ENCODE peak calls at places on chromosomes 11 and 22, in eight cellular contexts. Q, X, F, B, I, Z, M and U are unnamed samples.

GRCh38 chr11:65423516-65424199 is 1.1 kb downstream of the NEAT1 start:
- DNase-seq in B (no peak), I (peak), X (peak), Z (no peak), F (peak), M (no peak), Q (no peak), U (no peak)

GRCh38 chr11:44628730-44629361 is 63.4 kb downstream of the CD82 start:
- DNase-seq in F (no peak), B (no peak), X (no peak), I (no peak), Z (peak), M (no peak), Q (no peak), U (no peak)

GRCh38 chr22:48750826-48751440 is 1076.7 kb downstream of the BRD1 start:
- DNase-seq in Q (no peak), I (no peak), M (no peak), F (no peak), B (no peak), Z (no peak), X (no peak), U (no peak)

GRCh38 chr11:121536116-121536515 is 83.3 kb upstream of the SORL1-AS1 start:
- DNase-seq in I (no peak), Q (no peak), Z (no peak), X (no peak), F (no peak), B (no peak), M (no peak), U (no peak)

GRCh38 chr11:106988151-106988806 is 30.0 kb downstream of the GUCY1A2 start:
- DNase-seq in X (no peak), B (no peak), Z (no peak), Q (no peak), I (no peak), M (no peak), F (no peak), U (no peak)

GRCh38 chr11:115298613-115299012 is 205.6 kb downstream of the CADM1 start:
- DNase-seq in B (no peak), I (no peak), X (no peak), M (no peak), Q (no peak), F (no peak), Z (no peak), U (no peak)

GRCh38 chr22:42431401-42432019 is 693 bp downstream of the NFAM1 start:
- DNase-seq in Q (no peak), B (no peak), X (no peak), I (no peak), Z (no peak), M (no peak), F (no peak), U (no peak)

GRCh38 chr22:29359469-29359868 is 28.9 kb downstream of the AP1B1 start:
- DNase-seq in Q (no peak), X (no peak), I (peak), M (peak), B (no peak), F (peak), Z (peak), U (peak)

GRCh38 chr11:82225930-82226329 is 507.7 kb downstream of the FAM181B start:
- DNase-seq in Q (no peak), X (no peak), M (no peak), F (no peak), B (no peak), I (no peak), Z (no peak), U (peak)

GRCh38 chr11:1827095-1827797 is 7.5 kb upstream of the SYT8 start:
- DNase-seq in X (peak), Z (peak), B (peak), M (no peak), Q (peak), F (peak), I (peak), U (no peak)

GRCh38 chr11:1180171-1180570 is 22.4 kb downstream of the MUC5AC start:
- DNase-seq in M (no peak), F (no peak), Q (no peak), I (peak), X (no peak), Z (no peak), B (no peak), U (no peak)

GRCh38 chr11:82174610-82175009 is 559.1 kb downstream of the FAM181B start:
- DNase-seq in F (no peak), I (no peak), Q (no peak), X (no peak), M (no peak), Z (no peak), B (no peak), U (peak)

GRCh38 chr11:35943294-35943693 is 568 bp upstream of the LDLRAD3 start:
- DNase-seq in Q (no peak), B (no peak), M (no peak), I (no peak), F (no peak), X (no peak), Z (no peak), U (no peak)

GRCh38 chr11:2799881-2800654 is 85.5 kb downstream of the CDKN1C start:
- DNase-seq in F (no peak), Q (no peak), I (peak), Z (no peak), X (no peak), M (no peak), B (no peak), U (no peak)

GRCh38 chr22:29202231-29203192 is 3.2 kb upstream of the EMID1 start:
- DNase-seq in Z (peak), M (peak), I (peak), B (no peak), Q (peak), F (no peak), X (no peak), U (peak)

GRCh38 chr11:127106142-127106541 is 105.6 kb upstream of the KIRREL3 start:
- DNase-seq in B (peak), X (no peak), I (no peak), Q (no peak), F (no peak), M (no peak), Z (peak), U (peak)

GRCh38 chr11:94948070-94948617 is 25.2 kb downstream of the CWC15 start:
- DNase-seq in Z (no peak), X (no peak), F (peak), M (no peak), B (no peak), I (no peak), Q (no peak), U (no peak)

GRCh38 chr11:126115820-126116319 is 53.2 kb upstream of the CDON start:
- DNase-seq in M (peak), Q (peak), X (no peak), B (peak), F (peak), I (peak), Z (peak), U (peak)

GRCh38 chr22:35921777-35922176 is 106.8 kb downstream of the RBFOX2 start:
- DNase-seq in Z (peak), I (no peak), B (peak), M (peak), Q (no peak), F (peak), X (peak), U (peak)

GRCh38 chr11:65218446-65218845 is 36.7 kb downstream of the CAPN1 start:
- DNase-seq in X (no peak), M (no peak), F (no peak), Z (no peak), B (no peak), Q (no peak), I (no peak), U (no peak)

GRCh38 chr11:68213135-68213515 is at the start of gene KMT5B:
- DNase-seq in Z (peak), M (no peak), Q (peak), F (no peak), X (peak), B (no peak), I (peak), U (no peak)

GRCh38 chr11:62542750-62543567 is 3.6 kb downstream of the AHNAK start:
- DNase-seq in X (peak), B (peak), Q (peak), Z (peak), I (peak), M (peak), F (peak), U (peak)

GRCh38 chr22:19376247-19376646 is 55.3 kb downstream of the HIRA start:
- DNase-seq in M (no peak), F (no peak), X (no peak), I (no peak), B (no peak), Q (no peak), Z (no peak), U (no peak)

GRCh38 chr11:16979708-16980622 is 34.2 kb downstream of the PLEKHA7 start:
- DNase-seq in F (no peak), I (no peak), Q (no peak), M (no peak), X (no peak), Z (no peak), B (no peak), U (peak)

GRCh38 chr11:94652735-94653284 is 85.6 kb downstream of the PIWIL4 start:
- DNase-seq in Z (no peak), X (no peak), I (no peak), B (no peak), M (no peak), F (no peak), Q (no peak), U (no peak)

GRCh38 chr22:21038405-21038804 is 6.0 kb upstream of the SLC7A4 start:
- DNase-seq in M (no peak), I (no peak), F (no peak), Z (no peak), X (no peak), B (no peak), Q (no peak), U (no peak)

GRCh38 chr11:69909561-69910518 is 90.6 kb upstream of the FGF3 start:
- DNase-seq in Q (no peak), F (no peak), M (peak), X (no peak), B (no peak), Z (no peak), I (peak), U (peak)

GRCh38 chr11:130781906-130782305 is 134.4 kb downstream of the SNX19 start:
- DNase-seq in Z (no peak), F (no peak), M (no peak), X (no peak), I (no peak), B (no peak), Q (no peak), U (no peak)

GRCh38 chr11:118439656-118440055 is 3.4 kb downstream of the KMT2A start:
- DNase-seq in M (no peak), Q (no peak), B (no peak), I (no peak), Z (no peak), F (no peak), X (no peak), U (no peak)

GRCh38 chr11:115535781-115536180 is 31.6 kb upstream of the CADM1 start:
- DNase-seq in X (no peak), M (no peak), B (no peak), I (no peak), F (no peak), Q (no peak), Z (no peak), U (no peak)